ENCODE peak calls at places on chromosomes 5 and 9, in five cellular contexts. One of them, this sample, is unnamed.
A peak's percentile ranks its signal among the peaks of the same experiment; 100 is the strongest.

GRCh38 chr9:134568116-134568515 is 73.5 kb upstream of the COL5A1 start:
- DNase-seq in pancreas: no peak
- DNase-seq in Kasumi-1: no peak
- DNase-seq in colonic mucosa: peak; percentile 4
- DNase-seq in CD4-positive, alpha-beta memory T cell: no peak
- DNase-seq in this sample: no peak

GRCh38 chr5:157459715-157460599 is at the start of gene NIPAL4:
- DNase-seq in pancreas: no peak
- DNase-seq in Kasumi-1: no peak
- DNase-seq in colonic mucosa: no peak
- DNase-seq in CD4-positive, alpha-beta memory T cell: peak; percentile 47
- DNase-seq in this sample: no peak

GRCh38 chr9:18739641-18740318 is 265.8 kb downstream of the ADAMTSL1 start:
- DNase-seq in pancreas: no peak
- DNase-seq in Kasumi-1: no peak
- DNase-seq in colonic mucosa: no peak
- DNase-seq in CD4-positive, alpha-beta memory T cell: no peak
- DNase-seq in this sample: no peak

GRCh38 chr9:134135343-134136116 is at the start of gene WDR5:
- DNase-seq in pancreas: peak; percentile 96
- DNase-seq in Kasumi-1: peak; percentile 82
- DNase-seq in colonic mucosa: peak; percentile 93
- DNase-seq in CD4-positive, alpha-beta memory T cell: peak; percentile 87
- DNase-seq in this sample: peak; percentile 93

GRCh38 chr5:63145167-63145566 is 566.5 kb downstream of the LRRC70 start:
- DNase-seq in pancreas: no peak
- DNase-seq in Kasumi-1: no peak
- DNase-seq in colonic mucosa: no peak
- DNase-seq in CD4-positive, alpha-beta memory T cell: no peak
- DNase-seq in this sample: no peak

GRCh38 chr5:178435321-178436238 is 154.6 kb downstream of the COL23A1 start:
- DNase-seq in pancreas: no peak
- DNase-seq in Kasumi-1: no peak
- DNase-seq in colonic mucosa: no peak
- DNase-seq in CD4-positive, alpha-beta memory T cell: no peak
- DNase-seq in this sample: no peak

GRCh38 chr5:96374653-96375052 is 58.4 kb downstream of the PCSK1 start:
- DNase-seq in pancreas: no peak
- DNase-seq in Kasumi-1: no peak
- DNase-seq in colonic mucosa: no peak
- DNase-seq in CD4-positive, alpha-beta memory T cell: peak; percentile 37
- DNase-seq in this sample: no peak

GRCh38 chr5:7754997-7755596 is 95.8 kb downstream of the CFAP90 start:
- DNase-seq in pancreas: peak; percentile 57
- DNase-seq in Kasumi-1: peak; percentile 4
- DNase-seq in colonic mucosa: peak; percentile 57
- DNase-seq in CD4-positive, alpha-beta memory T cell: no peak
- DNase-seq in this sample: peak; percentile 73